ENCODE peak calls at places on chromosomes 3 and 15, in nine cellular contexts. Q is neural progenitor cell, H is aorta, C is body of pancreas, B is A549, O is mammary epithelial cell, M is SJSA1, F is upper lobe of right lung, D is foreskin fibroblast. Z is an unnamed sample.
A peak's percentile ranks its signal among the peaks of the same experiment; 100 is the strongest.

GRCh38 chr15:90400005-90400758 is 12.1 kb downstream of the IQGAP1 start:
- DNase-seq in H (no peak), B (no peak), Q (no peak), O (peak; percentile 44), D (no peak), C (no peak), M (peak; percentile 49), F (no peak), Z (peak; percentile 34)

GRCh38 chr15:85976986-85977385 is 102.7 kb upstream of the AGBL1 start:
- DNase-seq in Q (no peak), M (peak; percentile 57), C (no peak), O (peak; percentile 70), H (no peak), D (no peak), B (no peak), F (no peak), Z (peak; percentile 1)

GRCh38 chr3:76933245-76933644 is 106.7 kb upstream of the ROBO2 start:
- DNase-seq in C (no peak), B (no peak), D (no peak), O (no peak), Q (no peak), F (no peak), M (no peak), H (no peak), Z (no peak)

GRCh38 chr3:38554127-38554827 is 58.1 kb downstream of the EXOG start:
- DNase-seq in B (no peak), D (no peak), O (no peak), C (no peak), Q (no peak), H (peak; percentile 48), F (peak; percentile 16), M (no peak), Z (no peak)

GRCh38 chr3:94234177-94234788 is 171.4 kb downstream of the NSUN3 start:
- DNase-seq in M (peak; percentile 31), F (no peak), O (peak; percentile 42), Q (peak; percentile 49), H (no peak), B (peak; percentile 36), D (peak; percentile 0), C (peak; percentile 13), Z (peak; percentile 68)

GRCh38 chr3:39724233-39724846 is 85.1 kb upstream of the MYRIP start:
- DNase-seq in C (no peak), Q (no peak), D (no peak), O (no peak), M (no peak), B (no peak), H (no peak), F (no peak), Z (peak; percentile 41)

GRCh38 chr3:67292356-67293225 is 294.5 kb downstream of the KBTBD8 start:
- DNase-seq in F (no peak), H (no peak), Q (no peak), C (no peak), B (no peak), D (peak; percentile 10), M (no peak), O (no peak), Z (no peak)

GRCh38 chr15:84582583-84583157 is 18.1 kb upstream of the ZSCAN2 start:
- DNase-seq in B (no peak), F (no peak), O (peak; percentile 88), D (no peak), C (no peak), M (no peak), Q (no peak), H (no peak), Z (no peak)

GRCh38 chr3:128426128-128426921 is 40.4 kb downstream of the DNAJB8 start:
- DNase-seq in F (peak; percentile 78), M (peak; percentile 30), O (peak; percentile 10), C (peak; percentile 63), D (no peak), H (no peak), Q (peak; percentile 85), B (peak; percentile 61), Z (peak; percentile 16)

GRCh38 chr3:32968367-32969087 is 17.1 kb downstream of the CCR4 start:
- DNase-seq in D (no peak), M (no peak), H (no peak), F (no peak), O (no peak), C (no peak), B (no peak), Q (no peak), Z (no peak)

GRCh38 chr15:72338617-72339321 is 18.8 kb upstream of the CELF6 start:
- DNase-seq in O (no peak), C (no peak), M (no peak), F (no peak), Q (no peak), D (peak; percentile 86), H (no peak), B (no peak), Z (peak; percentile 97)

GRCh38 chr3:137110392-137110996 is 152.7 kb downstream of the IL20RB start:
- DNase-seq in F (no peak), O (peak; percentile 11), M (no peak), D (peak; percentile 16), H (no peak), B (peak; percentile 11), C (no peak), Q (peak; percentile 58), Z (peak; percentile 51)

GRCh38 chr3:129119365-129120100 is 2.1 kb downstream of the RAB43 start:
- DNase-seq in D (no peak), O (peak; percentile 19), B (no peak), C (peak; percentile 53), Q (no peak), F (no peak), M (no peak), H (no peak), Z (no peak)

GRCh38 chr15:69574506-69574905 is 121.9 kb downstream of the RPLP1 start:
- DNase-seq in O (no peak), H (peak; percentile 31), M (no peak), Q (no peak), F (no peak), B (no peak), C (no peak), D (no peak), Z (no peak)

GRCh38 chr3:188914556-188914955 is 257.2 kb upstream of the TPRG1 start:
- DNase-seq in C (no peak), B (no peak), F (no peak), O (no peak), H (no peak), Q (no peak), D (peak; percentile 56), M (no peak), Z (peak; percentile 56)

GRCh38 chr3:150247456-150247855 is 160.6 kb upstream of the TSC22D2 start:
- DNase-seq in C (no peak), O (no peak), H (no peak), D (no peak), M (no peak), B (no peak), F (no peak), Q (no peak), Z (no peak)

DNA sequence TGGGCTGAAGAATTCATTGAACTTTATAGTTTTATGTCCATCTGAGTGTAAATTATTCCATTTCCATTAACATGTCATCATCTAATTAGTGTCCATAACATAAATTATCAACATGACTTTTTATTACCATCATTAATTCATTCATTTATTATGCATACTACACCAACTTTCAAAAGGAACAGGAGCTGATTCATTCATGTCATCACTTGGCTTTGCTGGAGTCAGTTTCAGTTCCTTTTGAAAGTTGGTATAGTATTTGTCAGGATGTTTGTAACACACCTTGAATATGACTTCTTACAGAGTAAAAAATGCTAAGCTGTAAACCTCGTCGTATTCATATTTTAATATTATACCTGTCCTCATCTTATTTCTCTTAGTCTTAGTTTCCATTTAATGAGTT is 298.0 kb upstream of the RBMS3 start:
- DNase-seq in H (no peak), C (no peak), F (no peak), D (no peak), M (no peak), Q (no peak), B (no peak), O (no peak), Z (no peak)
- H3K4me3 ChIP-seq in H (no peak overlapping the region), C (no peak overlapping the region), F (no peak overlapping the region), D (no peak overlapping the region), M (no peak overlapping the region), Q (no peak overlapping the region), B (no peak overlapping the region), O (no peak overlapping the region), Z (no peak overlapping the region)

GRCh38 chr3:48502121-48502520 is 1.9 kb downstream of the SHISA5 start:
- DNase-seq in M (no peak), F (no peak), H (peak; percentile 46), C (no peak), Q (no peak), D (no peak), B (no peak), O (no peak), Z (no peak)
- H3K4me3 ChIP-seq in M (no peak overlapping the region), F (no peak overlapping the region), H (no peak overlapping the region), C (no peak overlapping the region), Q (no peak overlapping the region), D (no peak overlapping the region), B (no peak overlapping the region), O (no peak overlapping the region), Z (no peak overlapping the region)

GRCh38 chr3:122864498-122864897 is 69.6 kb downstream of the SLC49A4 start:
- DNase-seq in O (no peak), C (no peak), F (no peak), M (no peak), B (no peak), H (no peak), D (no peak), Q (no peak), Z (no peak)

GRCh38 chr3:122874116-122874515 is 79.2 kb downstream of the SLC49A4 start:
- DNase-seq in B (no peak), F (no peak), M (no peak), Q (no peak), D (no peak), C (no peak), O (no peak), H (no peak), Z (no peak)

DNA sequence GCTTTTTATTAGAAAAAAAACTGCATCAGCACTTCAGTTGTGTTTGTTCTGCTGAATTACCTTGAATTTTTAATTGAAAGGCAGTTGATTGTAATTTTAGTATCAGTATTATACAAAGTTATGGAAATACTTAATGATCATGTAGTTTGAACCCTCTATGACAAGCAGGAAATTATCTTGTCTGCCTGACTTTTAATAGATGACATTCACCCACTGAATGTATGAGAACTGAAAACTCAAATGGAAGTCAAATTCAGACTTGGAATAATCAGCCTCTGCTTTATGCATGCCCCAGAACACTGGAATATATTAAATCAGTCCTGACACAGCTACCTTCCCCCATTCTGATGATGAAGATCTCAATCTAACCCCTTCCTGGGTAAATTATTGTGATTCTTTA is 73.5 kb downstream of the SLC49A4 start:
- DNase-seq in Q (no peak), B (no peak), O (no peak), F (no peak), H (no peak), D (no peak), C (no peak), M (no peak), Z (no peak)
- H3K4me3 ChIP-seq in Q (no peak overlapping the region), B (no peak overlapping the region), O (no peak overlapping the region), F (no peak overlapping the region), H (no peak overlapping the region), D (no peak overlapping the region), C (no peak overlapping the region), M (no peak overlapping the region), Z (no peak overlapping the region)

DNA sequence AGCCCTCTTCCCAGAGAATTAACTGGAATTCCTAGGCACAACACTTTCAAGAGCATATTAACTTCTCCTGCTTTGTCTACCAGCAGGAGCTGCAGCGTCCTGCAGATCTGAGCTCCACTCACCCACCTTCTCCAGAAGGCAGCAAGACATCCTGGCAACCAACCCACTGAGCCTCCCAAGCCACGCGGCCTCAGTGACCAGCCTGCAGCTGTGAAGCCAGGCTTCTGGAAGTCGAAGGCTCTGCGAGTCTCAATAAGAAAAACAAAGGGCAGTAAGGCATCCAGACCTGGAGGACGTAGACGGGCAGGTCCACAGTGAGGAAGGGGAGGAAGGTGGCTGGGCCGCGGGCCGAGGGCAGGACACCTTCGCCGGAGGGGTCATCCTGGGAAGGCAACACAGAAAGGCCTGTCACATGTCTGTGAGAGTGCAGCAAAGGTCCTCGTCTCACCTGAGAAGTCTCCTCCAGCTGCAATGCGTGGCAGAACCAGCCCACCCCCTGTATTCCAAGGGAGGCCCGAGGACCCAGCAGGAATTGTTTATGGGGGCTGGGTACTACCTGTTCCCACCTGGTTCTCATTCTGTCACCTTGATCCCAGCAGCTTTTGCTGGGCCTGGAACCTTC is 36.2 kb downstream of the ZXDC start:
- DNase-seq in B (no peak), C (no peak), O (no peak), M (no peak), D (no peak), Q (no peak), F (peak; percentile 45), H (peak; percentile 56), Z (no peak)
- H3K4me3 ChIP-seq in B (no peak overlapping the region), C (no peak overlapping the region), O (no peak overlapping the region), M (no peak overlapping the region), D (no peak overlapping the region), Q (no peak overlapping the region), F (no peak overlapping the region), H (no peak overlapping the region), Z (no peak overlapping the region)

Z was measured in cardiac fibroblast.